ENCODE peak calls at places on chromosomes 1 and 21, in five cellular contexts. Y is gastrocnemius medialis, T is suprapubic skin, R is aorta, V is hepatocyte. B is an unnamed sample. For H3K36me3, the result is how much of the 10 kb centered on the place peaks cover.

GRCh38 chr1:200659269-200659668 is 10.4 kb downstream of the DDX59 start:
- DNase-seq in Y (no peak), T (no peak), R (no peak), V (no peak), B (no peak)

GRCh38 chr21:33308586-33309490 is 15.9 kb upstream of the IFNAR1 start:
- DNase-seq in Y (no peak), T (no peak), R (no peak), V (no peak), B (peak)

GRCh38 chr21:45876381-45877159 is 105.0 kb upstream of the COL6A1 start:
- DNase-seq in Y (no peak), T (no peak), R (peak), V (no peak), B (no peak)

GRCh38 chr1:54474500-54475235 is 68.5 kb upstream of the SSBP3 start:
- DNase-seq in Y (no peak), T (no peak), R (no peak), V (peak), B (no peak)

GRCh38 chr1:17826165-17826488 is 71.0 kb downstream of the ACTL8 start:
- DNase-seq in Y (peak), T (peak), R (peak), V (peak), B (peak)

GRCh38 chr1:81201779-81202178 is 599.0 kb upstream of the ADGRL2 start:
- DNase-seq in Y (no peak), T (no peak), R (no peak), V (no peak), B (no peak)

GRCh38 chr21:37463083-37463780 is 96.7 kb downstream of the DYRK1A start:
- DNase-seq in Y (no peak), T (no peak), R (no peak), V (peak), B (peak)

GRCh38 chr21:44354001-44354405 is 582 bp downstream of the TRPM2 start:
- DNase-seq in Y (peak), T (no peak), R (no peak), V (no peak), B (no peak)

GRCh38 chr21:42518216-42518615 is 4.6 kb downstream of the SLC37A1 start:
- DNase-seq in Y (no peak), T (peak), R (no peak), V (no peak), B (no peak)

GRCh38 chr1:175536369-175536768 is 207.0 kb downstream of the TNR start:
- DNase-seq in Y (no peak), T (no peak), R (no peak), V (peak), B (no peak)

GRCh38 chr1:185735667-185736105 is 1.5 kb downstream of the HMCN1 start:
- DNase-seq in Y (no peak), T (no peak), R (no peak), V (no peak), B (no peak)

GRCh38 chr1:157311730-157312269 is 173.6 kb upstream of the ETV3 start:
- DNase-seq in Y (no peak), T (no peak), R (no peak), V (no peak), B (no peak)

GRCh38 chr1:114509596-114510234 is 1.3 kb downstream of the TRIM33 start:
- DNase-seq in Y (no peak), T (no peak), R (no peak), V (no peak), B (no peak)

GRCh38 chr1:232084584-232085223 is 458.1 kb downstream of the DISC1 start:
- DNase-seq in Y (no peak), T (no peak), R (no peak), V (peak), B (no peak)

GRCh38 chr21:34874689-34875513 is 174.2 kb downstream of the RUNX1 start:
- DNase-seq in Y (no peak), T (no peak), R (no peak), V (no peak), B (peak)

GRCh38 chr1:34113362-34113761 is 51.7 kb downstream of the CSMD2 start:
- DNase-seq in Y (no peak), T (no peak), R (no peak), V (peak), B (no peak)

GRCh38 chr1:94865369-94865768 is 45.2 kb downstream of the SLC44A3 start:
- DNase-seq in Y (no peak), T (no peak), R (no peak), V (no peak), B (no peak)

GRCh38 chr1:154707901-154708514 is 100.0 kb upstream of the ADAR start:
- DNase-seq in Y (no peak), T (no peak), R (no peak), V (no peak), B (no peak)

GRCh38 chr1:75083848-75084514 is 50.2 kb upstream of the LHX8 start:
- DNase-seq in Y (no peak), T (no peak), R (no peak), V (no peak), B (no peak)

GRCh38 chr1:17669866-17670451 is 85.2 kb upstream of the ACTL8 start:
- DNase-seq in Y (peak), T (no peak), R (no peak), V (no peak), B (no peak)

GRCh38 chr1:174942547-174943255 is 57.0 kb upstream of the CACYBP start:
- DNase-seq in Y (no peak), T (no peak), R (no peak), V (peak), B (no peak)

GRCh38 chr1:32115496-32115895 is 7.6 kb downstream of the KPNA6 start:
- DNase-seq in Y (no peak), T (no peak), R (no peak), V (no peak), B (no peak)

GRCh38 chr1:170758992-170759391 is 95.1 kb downstream of the PRRX1 start:
- DNase-seq in Y (no peak), T (no peak), R (no peak), V (no peak), B (no peak)

GRCh38 chr1:54415533-54415932 is 9.3 kb upstream of the SSBP3 start:
- DNase-seq in Y (no peak), T (no peak), R (no peak), V (no peak), B (no peak)

GRCh38 chr1:153572569-153573015 is 6.9 kb upstream of the S100A2 start:
- DNase-seq in Y (peak), T (no peak), R (peak), V (peak), B (no peak)

GRCh38 chr1:36088577-36089392 is at the start of gene ADPRS:
- DNase-seq in Y (peak), T (peak), R (peak), V (peak), B (peak)

GRCh38 chr1:55428944-55429931 is 214.1 kb upstream of the USP24 start:
- DNase-seq in Y (peak), T (no peak), R (peak), V (peak), B (no peak)

GRCh38 chr1:89800022-89800655 is 20.7 kb upstream of the LRRC8D start:
- DNase-seq in Y (no peak), T (no peak), R (no peak), V (no peak), B (no peak)
- H3K4me3 ChIP-seq in Y (no peak), T (no peak), R (no peak), V (no peak), B (no peak)

GRCh38 chr1:1562556-1563195 is 12.0 kb downstream of the SSU72 start:
- DNase-seq in Y (no peak), T (no peak), R (no peak), V (no peak), B (no peak)
- H3K36me3 ChIP-seq in Y (under half), T (half or more), R (under half), V (under half), B (under half)

DNA sequence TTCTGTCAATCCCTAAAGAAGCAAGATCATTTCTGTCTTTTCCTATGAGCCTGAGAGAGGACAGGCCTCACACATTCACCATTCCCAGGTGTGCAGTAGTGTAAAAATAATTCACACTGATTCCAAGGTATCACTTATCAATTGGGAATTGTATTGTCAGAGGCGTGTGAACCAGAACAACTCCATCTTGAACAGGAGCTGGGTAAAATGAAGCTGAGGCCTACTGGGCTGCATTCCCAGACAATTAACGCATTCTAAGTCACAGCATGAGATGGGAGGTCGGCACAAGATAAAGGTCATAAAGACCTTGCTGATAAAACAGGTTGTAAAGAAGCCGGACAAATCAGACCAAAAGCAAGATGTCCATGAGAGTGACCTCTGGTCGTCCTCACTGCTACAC is 239.2 kb downstream of the SMYD3 start:
- DNase-seq in Y (no peak), T (no peak), R (no peak), V (peak), B (no peak)
- H3K4me3 ChIP-seq in Y (no peak), T (no peak), R (no peak), V (no peak), B (no peak)

GRCh38 chr1:1880617-1881312 is 10.1 kb downstream of the GNB1 start:
- DNase-seq in Y (no peak), T (no peak), R (peak), V (no peak), B (no peak)
- H3K36me3 ChIP-seq in Y (under half), T (under half), R (under half), V (under half), B (under half)

GRCh38 chr1:217407426-217407825 is 223.5 kb downstream of the GPATCH2 start:
- DNase-seq in Y (no peak), T (no peak), R (no peak), V (no peak), B (peak)
- H3K4me3 ChIP-seq in Y (no peak), T (no peak), R (no peak), V (no peak), B (no peak)

GRCh38 chr1:211359876-211360275 is 33.2 kb downstream of the TRAF5 start:
- DNase-seq in Y (no peak), T (no peak), R (no peak), V (no peak), B (no peak)

GRCh38 chr1:211356723-211357418 is 30.2 kb downstream of the TRAF5 start:
- DNase-seq in Y (no peak), T (no peak), R (no peak), V (no peak), B (no peak)

GRCh38 chr1:211353562-211354212 is 27.1 kb downstream of the TRAF5 start:
- DNase-seq in Y (no peak), T (no peak), R (no peak), V (no peak), B (no peak)

GRCh38 chr1:211355873-211356272 is 29.2 kb downstream of the TRAF5 start:
- DNase-seq in Y (no peak), T (no peak), R (no peak), V (no peak), B (no peak)

GRCh38 chr1:211358685-211359084 is 32.1 kb downstream of the TRAF5 start:
- DNase-seq in Y (no peak), T (no peak), R (no peak), V (no peak), B (no peak)
- H3K36me3 ChIP-seq in Y (under half), T (under half), R (under half), V (under half), B (under half)

B was measured in GM06990.